ENCODE peak calls at places on chromosomes 1 and 21, in nine cellular contexts. K, W, G, N, X, R, V, T and L are unnamed samples.

GRCh38 chr1:235468970-235469369 is 35.3 kb downstream of the B3GALNT2 start:
- DNase-seq in G (no peak), R (no peak), W (no peak), N (no peak), X (no peak), V (no peak), K (no peak), T (no peak), L (peak; percentile 80)

GRCh38 chr1:180040034-180040433 is 85.4 kb downstream of the CEP350 start:
- DNase-seq in N (no peak), X (no peak), V (no peak), T (no peak), K (no peak), W (no peak), R (no peak), G (no peak), L (no peak)

GRCh38 chr1:121587230-121587569 is 402.4 kb downstream of the SRGAP2C start:
- DNase-seq in N (no peak), K (no peak), G (no peak), T (no peak), R (no peak), X (no peak), W (no peak), V (no peak), L (no peak)

GRCh38 chr1:70586046-70586445 is 175.0 kb downstream of the CTH start:
- DNase-seq in T (no peak), G (no peak), K (no peak), R (no peak), W (no peak), N (no peak), V (no peak), X (no peak), L (no peak)

GRCh38 chr1:189131576-189131975 is 1346.1 kb downstream of the BRINP3 start:
- DNase-seq in W (no peak), G (no peak), X (no peak), V (no peak), T (no peak), K (no peak), N (no peak), R (no peak), L (no peak)

GRCh38 chr1:221725683-221726330 is 16.1 kb downstream of the DUSP10 start:
- DNase-seq in T (no peak), X (no peak), G (no peak), K (no peak), V (no peak), N (no peak), W (no peak), R (no peak), L (no peak)

GRCh38 chr1:115063238-115063901 is 25.9 kb downstream of the TSPAN2 start:
- DNase-seq in R (peak; percentile 62), N (no peak), K (no peak), W (no peak), T (no peak), X (peak; percentile 15), G (no peak), V (no peak), L (no peak)

GRCh38 chr1:170663441-170664282 is at the start of gene PRRX1:
- DNase-seq in W (no peak), N (no peak), X (no peak), G (no peak), V (no peak), R (no peak), T (no peak), K (no peak), L (no peak)

GRCh38 chr1:41795205-41795762 is 123.4 kb downstream of the HIVEP3 start:
- DNase-seq in N (no peak), T (no peak), V (no peak), K (no peak), X (no peak), G (no peak), R (no peak), W (no peak), L (peak; percentile 29)

GRCh38 chr1:45359882-45360513 is 19.8 kb upstream of the MUTYH start:
- DNase-seq in K (no peak), N (peak; percentile 64), T (no peak), X (peak; percentile 23), R (peak; percentile 63), G (peak; percentile 51), V (peak; percentile 31), W (peak; percentile 59), L (peak; percentile 60)

GRCh38 chr1:187622545-187622944 is 793.8 kb downstream of the PLA2G4A start:
- DNase-seq in N (no peak), V (no peak), X (no peak), T (no peak), W (no peak), G (no peak), K (no peak), R (no peak), L (no peak)

GRCh38 chr1:162889989-162890388 is 29.0 kb upstream of the CCDC190 start:
- DNase-seq in V (no peak), R (no peak), T (no peak), N (peak; percentile 80), X (no peak), W (no peak), K (no peak), G (no peak), L (no peak)

GRCh38 chr1:25744140-25744581 is 55.8 kb upstream of the SELENON start:
- DNase-seq in R (no peak), V (peak; percentile 77), N (peak; percentile 88), T (no peak), W (peak; percentile 63), X (no peak), K (no peak), G (peak; percentile 80), L (no peak)

GRCh38 chr1:68132426-68133130 is 82.2 kb upstream of the DIRAS3 start:
- DNase-seq in R (no peak), X (no peak), V (no peak), T (no peak), G (no peak), K (no peak), N (no peak), W (no peak), L (no peak)

GRCh38 chr1:167317463-167317862 is 96.8 kb downstream of the POU2F1 start:
- DNase-seq in R (no peak), G (no peak), N (no peak), K (no peak), T (no peak), W (no peak), V (no peak), X (no peak), L (no peak)

GRCh38 chr1:66261370-66261769 is 272.6 kb upstream of the SGIP1 start:
- DNase-seq in W (no peak), G (no peak), R (no peak), V (no peak), T (no peak), N (no peak), K (no peak), X (no peak), L (no peak)

GRCh38 chr1:244458781-244459180 is 2.3 kb upstream of the CATSPERE start:
- DNase-seq in N (no peak), K (no peak), V (no peak), G (no peak), X (no peak), W (no peak), T (no peak), R (no peak), L (no peak)

GRCh38 chr1:64042331-64043100 is 160.9 kb upstream of the UBE2U start:
- DNase-seq in R (no peak), N (no peak), V (no peak), G (no peak), T (no peak), W (peak; percentile 11), X (no peak), K (no peak), L (peak; percentile 97)

GRCh38 chr1:94302497-94302896 is 65.1 kb upstream of the ARHGAP29 start:
- DNase-seq in W (no peak), K (no peak), R (no peak), T (no peak), X (no peak), G (no peak), N (no peak), V (no peak), L (no peak)

GRCh38 chr1:46203738-46204405 is 738 bp downstream of the LURAP1 start:
- DNase-seq in W (no peak), K (no peak), R (no peak), G (no peak), N (no peak), X (no peak), V (peak; percentile 33), T (no peak), L (no peak)

GRCh38 chr1:145711213-145711651 is 4.1 kb upstream of the PDZK1 start:
- DNase-seq in V (no peak), W (no peak), X (no peak), G (no peak), R (no peak), K (no peak), N (no peak), T (no peak), L (no peak)

GRCh38 chr21:38289697-38290096 is 32.9 kb downstream of the KCNJ15 start:
- DNase-seq in W (no peak), X (no peak), R (no peak), N (no peak), K (no peak), V (no peak), T (no peak), G (no peak), L (peak; percentile 100)

GRCh38 chr1:28456078-28456477 is 49.8 kb upstream of the RCC1 start:
- DNase-seq in X (no peak), R (no peak), V (no peak), N (no peak), G (no peak), K (no peak), W (no peak), T (no peak), L (peak; percentile 16)